ENCODE peak calls at places on chromosomes 16 and 17, in six cellular contexts. F is IMR-90; N is adrenal gland; M is CD8-positive, alpha-beta memory T cell; J is uterus; R is A549. V is an unnamed sample. For H3K9me3 and H3K4me1, the result is how much of the 10 kb centered on the place peaks cover.

GRCh38 chr17:8700546-8700945 is 44.1 kb downstream of the CCDC42 start:
- DNase-seq in F (no peak), N (no peak), M (no peak), J (no peak), R (no peak), V (no peak)

GRCh38 chr17:2058521-2059124 is 3.7 kb downstream of the HIC1 start:
- DNase-seq in F (peak), N (peak), M (peak), J (peak), R (peak), V (no peak)

GRCh38 chr17:29784661-29785060 is 145.4 kb downstream of the SSH2 start:
- DNase-seq in F (peak), N (no peak), M (no peak), J (no peak), R (peak), V (no peak)

GRCh38 chr17:81245665-81246342 is 6.7 kb downstream of the NDUFAF8 start:
- DNase-seq in F (no peak), N (no peak), M (no peak), J (no peak), R (no peak), V (no peak)

GRCh38 chr16:71255721-71256120 is 25.2 kb upstream of the HYDIN start:
- DNase-seq in F (no peak), N (no peak), M (no peak), J (no peak), R (no peak), V (peak)

GRCh38 chr17:35312790-35313711 is 60.4 kb downstream of the SLFN11 start:
- DNase-seq in F (peak), N (peak), M (peak), J (peak), R (peak), V (peak)

GRCh38 chr17:30323895-30324319 is 9.9 kb downstream of the TMIGD1 start:
- DNase-seq in F (no peak), N (peak), M (no peak), J (no peak), R (peak), V (no peak)

GRCh38 chr16:12750554-12750918 is 53.2 kb downstream of the CPPED1 start:
- DNase-seq in F (no peak), N (no peak), M (no peak), J (no peak), R (no peak), V (no peak)

GRCh38 chr16:13909872-13910303 is 10.1 kb upstream of the ERCC4 start:
- DNase-seq in F (peak), N (peak), M (no peak), J (peak), R (peak), V (peak)

GRCh38 chr17:67068999-67069398 is 24.6 kb downstream of the CACNG1 start:
- DNase-seq in F (peak), N (no peak), M (no peak), J (no peak), R (no peak), V (no peak)

GRCh38 chr17:19877546-19877945 is 9.8 kb upstream of the ULK2 start:
- DNase-seq in F (no peak), N (no peak), M (no peak), J (no peak), R (no peak), V (no peak)

GRCh38 chr17:39606434-39607056 is 1.2 kb downstream of the NEUROD2 start:
- DNase-seq in F (no peak), N (no peak), M (no peak), J (no peak), R (peak), V (no peak)

GRCh38 chr17:2239882-2240430 is 63.6 kb downstream of the SMG6 start:
- DNase-seq in F (peak), N (peak), M (no peak), J (peak), R (peak), V (no peak)

GRCh38 chr17:45223541-45224528 is 2.1 kb downstream of the FMNL1 start:
- DNase-seq in F (no peak), N (no peak), M (peak), J (no peak), R (no peak), V (no peak)

GRCh38 chr16:27547134-27547533 is 2.6 kb downstream of the GTF3C1 start:
- DNase-seq in F (peak), N (no peak), M (no peak), J (peak), R (no peak), V (peak)

DNA sequence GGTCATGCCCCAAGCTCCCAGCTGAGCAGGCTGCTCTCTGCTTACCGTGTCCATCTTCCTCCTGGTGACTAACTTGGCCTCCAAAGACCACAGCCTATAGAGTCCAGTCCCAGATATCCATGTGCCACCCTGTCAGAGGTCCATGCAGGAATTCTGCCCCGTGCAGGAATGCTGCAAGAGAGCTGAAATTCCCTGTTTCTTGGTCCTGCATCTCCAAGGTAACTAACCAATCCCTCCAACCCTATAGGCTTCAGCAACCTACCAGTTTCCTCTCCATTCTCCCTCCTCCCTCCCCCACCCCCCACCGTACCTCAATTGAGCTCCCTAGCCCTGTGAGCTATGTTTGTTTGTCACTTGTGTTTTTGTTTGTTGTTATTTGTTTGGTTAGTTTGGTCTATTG is 9.6 kb upstream of the MKS1 start:
- DNase-seq in F (no peak), N (no peak), M (no peak), J (no peak), R (no peak), V (no peak)
- H3K9me3 ChIP-seq in F (under half), N (under half), M (under half), J (under half), R (under half), V (under half)

GRCh38 chr16:31395647-31396046 is 2.5 kb downstream of the ITGAD start:
- DNase-seq in F (no peak), N (peak), M (no peak), J (no peak), R (no peak), V (no peak)
- H3K4me1 ChIP-seq in F (under half), N (under half), M (under half), J (under half), R (under half), V (under half)

GRCh38 chr17:16622540-16623277 is 30.9 kb downstream of the ZNF624 start:
- DNase-seq in F (no peak), N (no peak), M (no peak), J (no peak), R (no peak), V (peak)
- H3K9me3 ChIP-seq in F (half or more), N (under half), M (under half), J (half or more), R (half or more), V (half or more)

GRCh38 chr16:74999208-74999682 is 421 bp downstream of the ZNRF1 start:
- DNase-seq in F (no peak), N (peak), M (no peak), J (peak), R (no peak), V (no peak)

GRCh38 chr16:74998481-74999207 is at the start of gene ZNRF1:
- DNase-seq in F (peak), N (peak), M (peak), J (peak), R (peak), V (peak)

GRCh38 chr16:75002474-75002873 is 3.6 kb downstream of the ZNRF1 start:
- DNase-seq in F (no peak), N (no peak), M (no peak), J (no peak), R (no peak), V (no peak)

GRCh38 chr16:74999683-75000480 is 1.1 kb downstream of the ZNRF1 start:
- DNase-seq in F (no peak), N (peak), M (peak), J (peak), R (no peak), V (no peak)

DNA sequence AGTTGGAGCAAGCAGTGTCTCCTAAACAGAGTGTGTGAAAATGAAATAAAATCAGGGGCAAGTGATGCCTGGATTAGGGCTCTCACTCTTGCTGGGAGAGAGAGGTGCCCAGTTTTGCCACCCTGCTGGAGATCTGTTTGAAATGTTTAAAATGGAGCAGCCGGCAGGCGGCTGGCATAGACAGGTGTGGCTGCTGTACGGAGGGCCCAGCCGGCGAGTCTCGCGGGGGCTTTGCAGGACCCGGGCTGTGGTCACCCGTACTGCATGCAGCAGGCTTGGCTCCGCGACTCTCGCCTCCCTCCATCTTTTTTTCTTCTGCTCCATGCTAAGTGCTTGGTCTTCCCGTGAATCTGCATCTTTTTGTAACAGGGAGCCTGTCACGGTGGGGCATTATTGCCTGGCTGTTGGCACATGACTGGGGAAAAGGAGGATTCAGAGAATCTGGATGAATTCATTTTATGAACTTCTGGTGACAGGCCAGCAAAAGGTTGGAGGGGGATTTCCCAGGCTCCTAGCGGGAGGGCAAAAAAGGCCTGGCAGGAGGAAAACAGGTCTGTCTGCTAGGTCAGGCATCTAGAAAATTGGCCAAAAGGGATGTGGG is 1.8 kb downstream of the ZNRF1 start:
- DNase-seq in F (peak), N (no peak), M (no peak), J (no peak), R (no peak), V (peak)
- H3K4me1 ChIP-seq in F (under half), N (under half), M (under half), J (under half), R (under half), V (under half)

GRCh38 chr16:3243882-3244281 is 8.9 kb upstream of the ZNF200 start:
- DNase-seq in F (no peak), N (no peak), M (no peak), J (no peak), R (no peak), V (no peak)
- H3K9me3 ChIP-seq in F (under half), N (under half), M (under half), J (under half), R (under half), V (under half)

DNA sequence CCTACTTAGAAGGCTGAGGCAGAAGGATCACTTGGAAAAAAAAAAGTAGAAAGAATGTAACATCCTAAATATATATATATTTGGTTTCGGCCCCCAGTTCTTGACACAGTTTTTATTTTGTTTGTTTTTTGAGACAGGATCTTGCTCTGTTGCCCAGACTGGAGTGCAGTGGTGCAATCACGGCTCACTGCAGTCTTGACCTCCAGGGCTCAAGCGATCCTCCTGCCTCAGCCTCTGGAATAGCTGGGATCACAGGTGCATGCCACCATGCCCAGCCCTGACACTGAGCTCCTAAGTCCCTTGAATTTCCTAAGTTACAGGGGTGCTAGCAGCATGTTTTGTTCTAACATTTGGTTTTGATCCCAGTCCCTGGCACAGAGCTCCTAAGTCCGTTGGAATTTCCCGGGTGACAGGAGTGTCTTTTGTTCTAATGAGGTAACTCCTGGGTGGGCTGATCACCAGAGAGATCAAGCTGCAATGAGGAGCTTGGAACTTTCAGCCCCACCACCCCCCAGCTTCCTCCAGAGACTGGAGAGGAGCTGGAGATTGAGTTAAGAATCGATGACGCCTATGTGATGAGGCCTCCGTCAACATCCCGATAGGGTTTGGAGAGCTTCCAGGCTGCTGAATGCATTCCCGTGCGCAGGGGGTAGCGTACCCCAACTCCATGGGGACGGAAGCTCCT is 20.0 kb downstream of the MXRA7 start:
- DNase-seq in F (no peak), N (no peak), M (no peak), J (no peak), R (no peak), V (peak)
- H3K4me1 ChIP-seq in F (under half), N (half or more), M (under half), J (under half), R (under half), V (under half)

GRCh38 chr17:83200746-83201145 is 121.3 kb downstream of the METRNL start:
- DNase-seq in F (no peak), N (no peak), M (no peak), J (no peak), R (no peak), V (peak)
- H3K9me3 ChIP-seq in F (under half), N (under half), M (under half), J (under half), R (under half), V (under half)

GRCh38 chr16:24769806-24770205 is 40.4 kb downstream of the TNRC6A start:
- DNase-seq in F (peak), N (no peak), M (no peak), J (no peak), R (no peak), V (no peak)

GRCh38 chr16:24771779-24772157 is 42.3 kb downstream of the TNRC6A start:
- DNase-seq in F (peak), N (no peak), M (no peak), J (no peak), R (no peak), V (no peak)

GRCh38 chr16:24773771-24774427 is 44.4 kb downstream of the TNRC6A start:
- DNase-seq in F (no peak), N (no peak), M (no peak), J (no peak), R (no peak), V (no peak)

GRCh38 chr16:24774510-24774909 is 45.1 kb downstream of the TNRC6A start:
- DNase-seq in F (no peak), N (no peak), M (no peak), J (no peak), R (no peak), V (no peak)

GRCh38 chr16:24771132-24771778 is 41.8 kb downstream of the TNRC6A start:
- DNase-seq in F (peak), N (no peak), M (no peak), J (no peak), R (no peak), V (no peak)
- H3K4me1 ChIP-seq in F (under half), N (under half), M (under half), J (under half), R (under half), V (under half)